ENCODE peak calls at places on chromosomes 3 and 15, in five cellular contexts. P is HFF-Myc; F is uterus; U is tibial nerve; S is CD8-positive, alpha-beta T cell. M is an unnamed sample.

GRCh38 chr3:134607054-134608022 is 43.5 kb downstream of the KY start:
- DNase-seq in S (no peak), U (no peak), F (no peak), P (no peak), M (no peak)

GRCh38 chr3:52311567-52312119 is 4.5 kb upstream of the DNAH1 start:
- DNase-seq in F (no peak), U (no peak), S (no peak), P (no peak), M (no peak)

GRCh38 chr3:134985841-134986520 is 190.9 kb downstream of the EPHB1 start:
- DNase-seq in U (no peak), F (no peak), P (no peak), S (no peak), M (no peak)

GRCh38 chr3:133860519-133860918 is 35.2 kb downstream of the RAB6B start:
- DNase-seq in S (no peak), U (no peak), F (no peak), P (no peak), M (no peak)

GRCh38 chr15:77901921-77902750 is 175.4 kb downstream of the TBC1D2B start:
- DNase-seq in S (no peak), U (no peak), F (no peak), P (no peak), M (no peak)

GRCh38 chr3:72492240-72492639 is 356.0 kb downstream of the SHQ1 start:
- DNase-seq in P (peak), F (no peak), S (no peak), U (peak), M (no peak)

GRCh38 chr3:137105277-137105977 is 147.6 kb downstream of the IL20RB start:
- DNase-seq in P (peak), S (no peak), F (peak), U (no peak), M (peak)

GRCh38 chr3:12999147-13000140 is 73.8 kb downstream of the IQSEC1 start:
- DNase-seq in F (peak), P (no peak), S (no peak), U (peak), M (no peak)

GRCh38 chr3:136250862-136251460 is 821 bp downstream of the PCCB start:
- DNase-seq in U (peak), P (peak), S (peak), F (peak), M (no peak)

GRCh38 chr3:148439254-148439822 is 258.4 kb upstream of the AGTR1 start:
- DNase-seq in S (no peak), P (no peak), U (no peak), F (no peak), M (no peak)

GRCh38 chr15:94026458-94026967 is 204.8 kb upstream of the MCTP2 start:
- DNase-seq in S (no peak), P (peak), U (no peak), F (peak), M (no peak)

DNA sequence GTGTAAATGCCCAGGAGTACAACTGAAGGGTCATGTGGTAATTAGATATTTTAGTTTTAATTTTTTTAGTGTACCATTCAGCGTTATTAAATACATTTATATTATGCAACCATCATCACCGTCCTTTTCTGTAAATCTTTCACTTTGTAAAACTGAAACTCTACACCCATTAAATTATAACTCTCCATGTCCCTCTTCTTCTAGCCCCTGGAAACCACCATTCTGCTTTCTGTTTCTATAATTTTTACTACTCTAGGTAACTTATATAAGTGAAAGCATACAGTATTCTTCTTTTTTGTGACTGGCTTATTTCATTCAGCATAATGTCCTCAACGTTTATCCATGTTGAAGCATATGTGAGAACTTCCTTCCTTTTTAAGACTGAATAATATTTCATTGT is 48.1 kb downstream of the STXBP5L start:
- DNase-seq in F (no peak), S (no peak), U (no peak), P (no peak), M (no peak)
- H3K4me3 ChIP-seq in F (no peak), S (no peak), U (no peak), P (no peak), M (no peak)

GRCh38 chr3:64490180-64490579 is 197.6 kb downstream of the ADAMTS9 start:
- DNase-seq in S (no peak), F (no peak), P (no peak), U (no peak), M (no peak)

GRCh38 chr3:64488938-64489337 is 198.9 kb downstream of the ADAMTS9 start:
- DNase-seq in S (no peak), U (no peak), F (no peak), P (no peak), M (no peak)

GRCh38 chr3:64491843-64492242 is 196.0 kb downstream of the ADAMTS9 start:
- DNase-seq in P (no peak), S (no peak), U (no peak), F (no peak), M (no peak)

GRCh38 chr3:64493149-64493548 is 194.7 kb downstream of the ADAMTS9 start:
- DNase-seq in P (no peak), F (no peak), U (no peak), S (no peak), M (no peak)

GRCh38 chr3:64489361-64490044 is 198.3 kb downstream of the ADAMTS9 start:
- DNase-seq in S (no peak), F (peak), U (no peak), P (no peak), M (no peak)
- TF ChIP-seq CTCF in S (no peak), F (no peak), U (no peak), P (no peak), M (no peak)

GRCh38 chr15:38652998-38653397 is 88.4 kb upstream of the RASGRP1 start:
- DNase-seq in U (no peak), S (peak), P (no peak), F (no peak), M (no peak)

GRCh38 chr15:38652183-38652794 is 87.7 kb upstream of the RASGRP1 start:
- DNase-seq in U (no peak), F (no peak), P (no peak), S (no peak), M (no peak)

GRCh38 chr15:38650384-38650783 is 85.8 kb upstream of the RASGRP1 start:
- DNase-seq in U (no peak), P (no peak), F (no peak), S (no peak), M (no peak)

GRCh38 chr15:38650936-38651327 is 86.3 kb upstream of the RASGRP1 start:
- DNase-seq in U (no peak), S (no peak), F (no peak), P (no peak), M (no peak)

GRCh38 chr15:38651328-38652038 is 86.9 kb upstream of the RASGRP1 start:
- DNase-seq in F (no peak), P (no peak), U (no peak), S (peak), M (no peak)
- H3K4me3 ChIP-seq in F (no peak), P (no peak), U (no peak), S (peak), M (no peak)

GRCh38 chr3:9430733-9431132 is 33.3 kb downstream of the SETD5 start:
- DNase-seq in F (no peak), U (no peak), S (no peak), P (no peak), M (no peak)
- TF ChIP-seq CTCF in F (no peak), U (no peak), S (no peak), P (no peak), M (no peak)

DNA sequence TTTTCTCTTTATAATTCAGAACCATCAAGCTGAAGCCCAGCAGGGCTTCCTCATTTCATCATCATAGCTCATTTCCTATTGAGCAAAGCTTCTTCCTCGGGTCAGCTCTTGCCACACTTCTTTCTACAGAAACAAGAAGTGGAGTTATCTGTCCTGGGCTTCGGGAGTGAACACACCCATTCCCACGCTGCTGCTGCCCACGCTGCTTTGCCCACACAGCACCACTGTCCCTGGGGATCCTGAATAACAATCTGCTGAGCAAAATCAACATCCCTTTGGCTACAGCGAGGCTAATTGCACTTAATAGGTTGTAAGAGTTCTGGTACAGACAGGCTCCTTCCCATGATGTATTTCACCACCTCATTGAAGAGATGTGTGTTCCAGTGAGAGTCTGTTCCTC is 23.7 kb downstream of the CEP19 start:
- DNase-seq in F (peak), U (no peak), S (no peak), P (no peak), M (no peak)
- H3K4me3 ChIP-seq in F (no peak), U (no peak), S (no peak), P (no peak), M (no peak)

GRCh38 chr3:117454928-117455327 is 745.3 kb downstream of the TUSC7 start:
- DNase-seq in S (no peak), P (no peak), F (no peak), U (no peak), M (no peak)

GRCh38 chr3:117455782-117456181 is 746.2 kb downstream of the TUSC7 start:
- DNase-seq in U (no peak), P (no peak), F (no peak), S (no peak), M (no peak)

GRCh38 chr3:117454236-117454635 is 744.7 kb downstream of the TUSC7 start:
- DNase-seq in U (no peak), S (no peak), F (no peak), P (no peak), M (no peak)
- TF ChIP-seq CTCF in U (no peak), S (no peak), F (no peak), P (no peak), M (no peak)

GRCh38 chr3:112974894-112975293 is at the start of gene CD200R1:
- DNase-seq in F (no peak), P (no peak), S (no peak), U (no peak), M (no peak)
- H3K4me3 ChIP-seq in F (no peak), P (no peak), S (peak), U (peak), M (peak)

GRCh38 chr15:65521355-65521754 is 3.9 kb upstream of the DPP8 start:
- DNase-seq in S (no peak), F (no peak), U (no peak), P (no peak), M (no peak)

GRCh38 chr15:65518633-65519285 is 1.3 kb upstream of the DPP8 start:
- DNase-seq in F (no peak), U (no peak), P (no peak), S (no peak), M (no peak)

GRCh38 chr15:65516997-65517865 is at the start of gene DPP8:
- DNase-seq in S (peak), U (peak), P (peak), F (peak), M (peak)

GRCh38 chr15:65519781-65520299 is 2.4 kb upstream of the DPP8 start:
- DNase-seq in F (no peak), P (no peak), S (no peak), U (no peak), M (no peak)

GRCh38 chr15:65517866-65518207 is 348 bp upstream of the DPP8 start:
- DNase-seq in F (no peak), S (no peak), P (no peak), U (no peak), M (no peak)
- TF ChIP-seq CTCF in F (no peak), S (no peak), P (no peak), U (no peak), M (no peak)

GRCh38 chr3:157438371-157438735 is 1.7 kb downstream of the PTX3 start:
- DNase-seq in U (no peak), F (no peak), S (no peak), P (no peak), M (no peak)

GRCh38 chr3:157441102-157441622 is 4.5 kb downstream of the PTX3 start:
- DNase-seq in U (no peak), S (no peak), P (no peak), F (no peak), M (no peak)

GRCh38 chr3:157442729-157443128 is 6.1 kb downstream of the PTX3 start:
- DNase-seq in F (no peak), U (no peak), P (no peak), S (no peak), M (no peak)

DNA sequence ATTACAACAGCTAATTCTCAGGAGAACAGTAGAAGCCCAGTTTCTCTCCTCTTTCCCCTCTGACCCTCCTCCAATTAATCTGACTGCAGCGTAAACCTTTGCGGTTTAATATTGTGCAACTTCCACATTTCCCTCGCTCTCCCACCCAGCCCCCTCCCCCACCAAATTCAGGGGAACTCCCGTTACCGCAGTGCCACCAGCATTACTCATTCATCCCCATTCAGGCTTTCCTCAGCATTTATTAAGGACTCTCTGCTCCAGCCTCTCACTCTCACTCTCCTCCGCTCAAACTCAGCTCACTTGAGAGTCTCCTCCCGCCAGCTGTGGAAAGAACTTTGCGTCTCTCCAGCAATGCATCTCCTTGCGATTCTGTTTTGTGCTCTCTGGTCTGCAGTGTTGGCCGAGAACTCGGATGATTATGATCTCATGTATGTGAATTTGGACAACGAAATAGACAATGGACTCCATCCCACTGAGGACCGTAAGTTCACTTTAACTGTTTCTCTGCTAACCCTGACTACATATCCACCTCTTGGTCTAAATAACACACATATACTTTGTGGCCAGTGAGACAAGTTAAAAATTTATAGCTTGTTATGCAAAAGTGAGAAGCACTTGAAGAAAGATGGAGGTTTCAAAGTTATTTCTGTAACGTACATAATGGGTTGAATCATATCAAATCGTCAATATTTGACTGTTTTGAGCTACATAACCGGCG is at the start of gene PTX3:
- DNase-seq in S (no peak), F (peak), U (no peak), P (no peak), M (no peak)
- H3K4me3 ChIP-seq in S (no peak), F (peak), U (peak), P (peak), M (no peak)

GRCh38 chr3:37028329-37028728 is 35.0 kb downstream of the MLH1 start:
- DNase-seq in F (peak), U (no peak), P (no peak), S (no peak), M (no peak)

GRCh38 chr3:37025562-37026335 is 32.4 kb downstream of the MLH1 start:
- DNase-seq in U (no peak), S (no peak), F (no peak), P (no peak), M (no peak)

GRCh38 chr3:37026851-37027250 is 33.5 kb downstream of the MLH1 start:
- DNase-seq in U (no peak), P (no peak), F (no peak), S (no peak), M (no peak)

GRCh38 chr3:37024820-37025405 is 31.6 kb downstream of the MLH1 start:
- DNase-seq in S (no peak), U (no peak), F (no peak), P (no peak), M (no peak)

DNA sequence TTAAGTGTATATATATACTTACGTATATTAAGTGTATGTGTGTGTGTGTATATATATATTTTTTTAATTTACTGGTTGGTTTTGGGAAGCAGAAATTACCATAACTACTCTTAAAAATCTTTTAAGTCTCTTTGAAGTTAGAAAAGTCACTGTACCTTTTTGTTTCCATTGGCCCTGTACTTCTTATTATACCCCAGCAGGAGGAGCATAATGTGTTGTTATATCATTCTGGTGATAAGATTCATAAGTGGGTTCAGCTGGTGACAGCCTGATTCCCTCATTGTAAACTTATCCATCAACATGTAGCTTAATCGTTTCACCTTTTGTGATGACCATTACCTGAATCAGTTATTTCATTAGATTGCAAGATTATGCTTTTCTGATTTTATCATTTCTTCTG is 30.8 kb downstream of the MLH1 start:
- DNase-seq in S (no peak), U (no peak), F (no peak), P (no peak), M (no peak)
- TF ChIP-seq CTCF in S (peak), U (no peak), F (peak), P (no peak), M (peak)